ENCODE peak calls at places on chromosomes 1 and 21, in eight cellular contexts. E, A, L, O, W, P, Q and Z are unnamed samples.

GRCh38 chr21:37758997-37759396 is 157.3 kb downstream of the KCNJ6 start:
- DNase-seq in A (peak), W (peak), O (peak), Q (peak), L (peak), E (peak), P (peak), Z (peak)

GRCh38 chr1:40575336-40575735 is 43.9 kb downstream of the ZNF684 start:
- DNase-seq in O (no peak), L (no peak), Q (no peak), E (no peak), A (no peak), P (no peak), W (no peak), Z (no peak)

GRCh38 chr1:18554597-18554996 is 73.9 kb downstream of the KLHDC7A start:
- DNase-seq in A (no peak), Q (no peak), P (no peak), E (no peak), L (no peak), W (no peak), O (no peak), Z (no peak)

GRCh38 chr1:215517441-215517891 is 49.6 kb upstream of the KCTD3 start:
- DNase-seq in P (no peak), Q (peak), W (peak), A (no peak), O (peak), E (no peak), L (peak), Z (peak)

GRCh38 chr1:81760487-81761097 is 40.1 kb upstream of the ADGRL2 start:
- DNase-seq in W (peak), A (no peak), O (peak), E (no peak), Q (peak), P (no peak), L (no peak), Z (no peak)

GRCh38 chr1:23101891-23102688 is 66.6 kb downstream of the LUZP1 start:
- DNase-seq in W (no peak), O (peak), L (peak), P (no peak), Q (peak), A (no peak), E (no peak), Z (no peak)

GRCh38 chr1:204583909-204584632 is 67.9 kb downstream of the MDM4 start:
- DNase-seq in W (no peak), E (no peak), P (no peak), L (no peak), Q (no peak), A (no peak), O (no peak), Z (no peak)

GRCh38 chr1:37998913-37999433 is 6.3 kb downstream of the FHL3 start:
- DNase-seq in L (no peak), P (no peak), A (no peak), W (no peak), E (no peak), Q (no peak), O (no peak), Z (peak)

GRCh38 chr1:161164901-161165620 is 1.2 kb upstream of the PPOX start:
- DNase-seq in Q (no peak), E (no peak), L (no peak), A (no peak), P (no peak), O (no peak), W (no peak), Z (no peak)

GRCh38 chr1:185610954-185611353 is 123.2 kb upstream of the HMCN1 start:
- DNase-seq in E (no peak), P (no peak), Q (no peak), O (no peak), W (no peak), A (no peak), L (no peak), Z (no peak)

GRCh38 chr1:69513621-69514020 is 54.1 kb upstream of the LRRC7 start:
- DNase-seq in P (no peak), O (peak), A (no peak), E (no peak), W (no peak), L (peak), Q (no peak), Z (no peak)

GRCh38 chr1:65691152-65691900 is 101.4 kb upstream of the PDE4B start:
- DNase-seq in W (no peak), O (no peak), A (no peak), E (no peak), P (no peak), L (no peak), Q (peak), Z (peak)

GRCh38 chr1:172719694-172720138 is 60.8 kb downstream of the FASLG start:
- DNase-seq in Q (peak), O (peak), A (no peak), E (peak), L (no peak), P (peak), W (peak), Z (peak)

GRCh38 chr21:43703068-43703880 is 15.7 kb upstream of the PDXK start:
- DNase-seq in Q (no peak), E (peak), L (no peak), O (peak), P (no peak), A (no peak), W (peak), Z (no peak)

DNA sequence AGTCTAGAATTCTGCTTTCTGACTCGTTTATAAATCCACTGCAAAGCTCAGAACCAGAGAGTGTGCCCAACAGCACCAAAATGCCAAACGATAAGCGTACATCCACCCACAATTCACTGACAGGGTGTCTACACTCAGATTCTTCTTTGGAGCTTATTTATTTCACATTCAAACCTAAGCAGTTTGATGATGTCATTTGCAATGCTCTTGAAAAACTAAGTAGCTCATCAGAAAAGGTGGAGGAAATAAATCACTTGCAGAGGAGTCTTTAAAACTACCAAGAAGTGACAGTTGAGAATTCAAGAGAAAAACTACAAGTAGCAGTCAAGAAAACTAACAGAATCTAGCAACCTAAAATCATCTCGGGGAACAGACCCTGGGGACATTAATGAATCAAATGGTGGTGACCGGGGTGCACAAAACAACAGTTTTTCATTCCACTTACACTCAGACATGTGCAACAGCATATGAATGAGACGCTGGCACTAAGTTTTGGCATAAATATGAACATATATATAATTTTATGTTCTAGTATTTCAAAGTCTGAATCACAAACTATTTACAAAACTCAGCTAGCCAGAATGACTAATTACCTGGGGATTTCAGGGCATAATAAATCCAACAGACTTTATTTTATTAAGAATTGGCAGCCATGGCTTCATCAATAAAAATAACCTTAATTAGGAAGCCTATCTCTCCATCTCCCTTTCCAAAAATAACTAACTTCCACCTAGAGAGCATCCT is 119.4 kb downstream of the SIPA1L2 start:
- DNase-seq in E (no peak), O (no peak), A (no peak), L (peak), W (no peak), Q (no peak), P (no peak), Z (no peak)
- H2AFZ ChIP-seq in E (no peak), O (no peak), A (no peak), L (no peak), W (no peak), Q (no peak), P (no peak), Z (no peak)

GRCh38 chr1:6988796-6989195 is 203.5 kb downstream of the CAMTA1 start:
- DNase-seq in W (no peak), L (no peak), P (no peak), O (no peak), A (no peak), E (no peak), Q (no peak), Z (no peak)
- H2AFZ ChIP-seq in W (no peak), L (no peak), P (no peak), O (no peak), A (no peak), E (no peak), Q (no peak), Z (no peak)

GRCh38 chr1:158163000-158163947 is 17.4 kb upstream of the CD1D start:
- DNase-seq in A (no peak), E (no peak), P (peak), O (no peak), W (no peak), L (no peak), Q (no peak), Z (peak)
- H2AFZ ChIP-seq in A (no peak), E (no peak), P (peak), O (no peak), W (no peak), L (no peak), Q (no peak), Z (peak)

GRCh38 chr1:48610628-48611542 is 138.9 kb upstream of the SPATA6 start:
- DNase-seq in Q (no peak), O (peak), E (no peak), L (no peak), W (peak), P (no peak), A (no peak), Z (no peak)
- H2AFZ ChIP-seq in Q (no peak), O (no peak), E (no peak), L (peak), W (no peak), P (no peak), A (peak), Z (no peak)

GRCh38 chr1:211734791-211735190 is 59.4 kb upstream of the NEK2 start:
- DNase-seq in E (no peak), W (no peak), A (no peak), O (no peak), Q (peak), P (no peak), L (no peak), Z (no peak)
- H2AFZ ChIP-seq in E (no peak), W (no peak), A (peak), O (no peak), Q (no peak), P (no peak), L (no peak), Z (no peak)

DNA sequence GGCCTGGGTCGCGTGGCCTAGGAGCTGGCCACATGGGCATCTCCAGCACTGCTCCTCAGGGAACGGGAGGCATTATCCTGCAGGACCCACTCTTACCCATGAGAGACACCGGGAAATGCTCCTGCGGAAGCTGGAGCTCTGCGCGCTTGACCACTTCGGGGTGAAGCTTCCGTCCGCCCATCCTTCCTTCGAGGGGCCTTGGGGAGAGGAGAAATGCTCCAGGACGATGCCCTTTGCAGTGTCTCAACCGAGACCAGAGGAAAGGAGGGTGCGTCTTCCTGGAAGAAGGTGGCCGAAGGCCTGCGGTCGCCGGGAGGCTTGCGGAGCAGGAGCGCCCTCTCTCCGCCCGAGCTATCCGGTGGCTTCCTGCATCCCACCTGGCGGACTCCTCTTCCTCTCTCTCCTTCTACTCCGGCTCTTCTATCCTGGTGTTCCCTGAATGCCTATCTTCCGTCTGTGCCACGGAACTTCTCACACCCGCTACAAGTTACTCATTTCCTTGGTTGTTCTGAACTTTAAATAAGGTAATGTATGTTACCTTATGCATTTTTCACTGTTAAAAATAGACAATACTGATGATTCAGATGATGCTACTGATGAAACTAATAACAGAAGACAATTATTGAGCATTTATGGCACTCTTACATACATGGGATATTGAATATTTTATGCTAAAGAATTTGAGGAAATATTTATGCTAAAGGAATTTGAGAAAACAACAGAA is 91.4 kb downstream of the PRKAB2 start:
- DNase-seq in O (no peak), A (no peak), W (no peak), L (no peak), Q (no peak), E (no peak), P (no peak), Z (no peak)
- H2AFZ ChIP-seq in O (no peak), A (peak), W (no peak), L (no peak), Q (no peak), E (no peak), P (no peak), Z (no peak)

GRCh38 chr1:79704067-79704466 is 697.5 kb upstream of the ADGRL4 start:
- DNase-seq in O (no peak), W (no peak), P (no peak), Q (no peak), E (no peak), A (no peak), L (no peak), Z (no peak)

GRCh38 chr1:79711001-79711431 is 704.5 kb upstream of the ADGRL4 start:
- DNase-seq in P (peak), L (no peak), W (peak), A (no peak), Q (peak), E (no peak), O (peak), Z (no peak)

GRCh38 chr1:79708646-79709237 is 702.2 kb upstream of the ADGRL4 start:
- DNase-seq in P (peak), L (no peak), W (no peak), O (no peak), A (no peak), Q (no peak), E (no peak), Z (no peak)

DNA sequence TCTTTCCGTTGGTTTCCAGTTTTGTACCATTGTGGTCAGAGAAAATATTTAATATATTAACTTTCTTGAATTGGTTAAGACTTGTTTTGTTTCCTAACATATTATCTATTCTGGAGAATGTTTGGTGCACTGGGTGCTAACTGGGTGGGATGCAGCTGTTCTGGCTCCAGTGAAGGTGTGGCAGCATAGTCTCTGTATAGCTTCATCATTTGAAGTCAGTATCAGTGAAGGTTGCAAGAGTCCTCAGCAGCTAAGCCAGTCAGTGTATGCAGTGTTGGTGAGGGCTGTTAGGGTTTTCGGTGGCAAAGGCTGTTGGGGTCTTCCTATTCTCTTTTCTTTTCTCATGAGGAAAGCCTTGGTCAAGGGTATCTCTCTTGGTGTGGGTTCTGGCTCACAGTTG is 698.7 kb upstream of the ADGRL4 start:
- DNase-seq in L (no peak), W (no peak), E (no peak), P (no peak), A (no peak), Q (no peak), O (no peak), Z (no peak)
- H2AFZ ChIP-seq in L (no peak), W (no peak), E (no peak), P (peak), A (peak), Q (no peak), O (no peak), Z (no peak)

GRCh38 chr1:9242338-9242969 is 7.9 kb downstream of the H6PD start:
- DNase-seq in W (peak), O (no peak), Q (no peak), L (no peak), P (no peak), A (no peak), E (peak), Z (no peak)

GRCh38 chr1:9239622-9240401 is 5.2 kb downstream of the H6PD start:
- DNase-seq in O (peak), L (peak), A (no peak), W (peak), P (peak), E (peak), Q (peak), Z (no peak)

GRCh38 chr1:9241891-9242290 is 7.3 kb downstream of the H6PD start:
- DNase-seq in E (no peak), A (no peak), Q (no peak), W (no peak), P (no peak), O (no peak), L (no peak), Z (no peak)

GRCh38 chr1:9238550-9238949 is 4.0 kb downstream of the H6PD start:
- DNase-seq in Q (peak), W (peak), P (no peak), O (no peak), A (no peak), E (no peak), L (no peak), Z (no peak)

DNA sequence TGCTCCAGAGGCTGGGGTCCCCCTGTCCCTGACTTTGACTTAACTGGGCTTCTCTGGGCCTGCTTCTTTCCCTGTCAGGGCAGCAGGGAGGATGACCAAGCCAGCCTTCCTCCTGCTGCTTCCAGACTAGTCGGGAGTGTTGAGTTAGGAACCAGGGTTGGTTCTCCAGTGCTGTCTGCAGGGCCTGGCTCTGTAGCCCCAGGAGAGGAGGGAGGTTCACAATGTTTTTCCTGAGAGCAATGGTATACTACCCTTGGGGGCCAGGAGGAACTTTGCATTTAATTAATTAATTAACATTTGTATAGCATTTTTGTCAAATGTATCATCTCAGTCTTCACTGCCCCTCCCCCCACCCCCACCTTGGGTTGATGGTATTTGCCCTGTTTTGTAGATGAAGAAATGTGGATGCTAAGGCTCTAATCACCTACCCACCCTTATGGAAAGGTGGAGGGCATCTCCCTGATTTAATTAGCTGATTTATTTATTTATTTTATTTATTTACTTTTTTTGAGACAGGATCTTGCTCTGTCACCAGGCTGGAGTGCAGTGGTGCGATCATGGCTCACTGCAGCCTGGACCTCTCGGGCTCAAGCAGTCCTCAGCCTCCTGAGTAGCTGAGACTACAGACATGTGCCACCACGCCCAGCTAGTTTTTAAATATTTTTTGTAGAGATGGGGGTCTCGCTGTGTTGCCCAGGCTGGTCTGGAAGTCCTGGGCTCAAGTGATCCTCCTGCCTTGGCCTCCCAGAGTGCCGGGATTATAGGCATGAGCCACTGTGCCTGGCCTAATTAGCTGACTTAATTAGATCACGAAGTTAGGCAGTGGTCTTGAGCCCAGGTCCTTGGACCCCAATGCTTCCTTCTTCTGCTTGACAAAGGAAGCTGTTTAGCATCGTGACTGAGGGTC is 6.6 kb downstream of the H6PD start:
- DNase-seq in W (no peak), Q (no peak), O (no peak), L (no peak), P (no peak), A (no peak), E (no peak), Z (no peak)
- H2AFZ ChIP-seq in W (no peak), Q (no peak), O (no peak), L (no peak), P (no peak), A (no peak), E (no peak), Z (no peak)

DNA sequence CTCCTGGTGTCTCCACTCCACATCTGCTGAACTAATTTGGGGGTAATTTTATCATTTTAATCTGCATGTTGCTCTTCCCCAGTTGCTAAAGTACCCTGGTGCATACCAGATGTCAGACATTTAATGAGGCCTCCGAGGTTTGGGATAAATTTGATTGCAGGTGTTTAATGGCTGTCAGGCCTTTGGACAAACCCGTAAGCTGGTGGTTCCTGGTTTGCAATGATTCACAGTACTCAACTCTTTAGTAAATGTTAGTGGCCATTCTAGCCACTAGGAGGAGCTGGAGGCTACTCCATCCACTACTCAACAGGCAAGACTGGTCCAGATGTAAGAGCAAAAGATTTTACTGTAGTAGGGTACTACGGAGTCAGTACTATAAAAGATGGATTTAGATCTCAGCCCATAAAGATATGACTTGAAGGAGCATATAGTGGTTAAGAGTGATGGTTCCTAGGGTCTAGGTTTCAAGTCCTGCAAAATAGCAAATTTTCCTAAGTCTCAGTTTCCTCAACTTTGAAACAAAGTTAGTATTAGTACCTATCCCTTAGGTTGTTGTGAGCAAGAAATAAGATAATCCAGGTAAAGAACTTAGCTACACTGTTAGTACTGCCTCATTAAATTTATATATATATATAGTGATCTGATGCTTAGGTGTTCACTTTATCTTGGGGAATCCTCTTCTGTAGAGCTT is 132.8 kb downstream of the SNX7 start:
- DNase-seq in Q (peak), L (peak), A (peak), E (peak), P (peak), O (peak), W (peak), Z (peak)
- H2AFZ ChIP-seq in Q (no peak), L (no peak), A (no peak), E (no peak), P (peak), O (no peak), W (no peak), Z (no peak)

GRCh38 chr1:117815105-117815812 is 114.2 kb downstream of the GDAP2 start:
- DNase-seq in A (no peak), E (no peak), P (no peak), O (peak), L (no peak), W (peak), Q (peak), Z (no peak)

GRCh38 chr1:117815926-117816325 is 113.5 kb downstream of the GDAP2 start:
- DNase-seq in W (no peak), O (no peak), E (peak), A (no peak), Q (peak), L (no peak), P (peak), Z (peak)

GRCh38 chr1:117809764-117810163 is 119.7 kb downstream of the GDAP2 start:
- DNase-seq in W (no peak), A (no peak), P (no peak), L (no peak), O (no peak), E (no peak), Q (peak), Z (no peak)

GRCh38 chr1:117810553-117810952 is 118.9 kb downstream of the GDAP2 start:
- DNase-seq in A (no peak), P (no peak), Q (no peak), E (no peak), W (no peak), L (no peak), O (no peak), Z (no peak)

GRCh38 chr1:117812868-117813511 is 116.4 kb downstream of the GDAP2 start:
- DNase-seq in Q (no peak), P (no peak), A (no peak), L (no peak), O (peak), E (peak), W (peak), Z (no peak)
- H2AFZ ChIP-seq in Q (no peak), P (no peak), A (no peak), L (no peak), O (peak), E (no peak), W (no peak), Z (no peak)